ENCODE peak calls at places on chromosomes 13 and 19, in five cellular contexts. S is IMR-90, X is lower lobe of right lung, J is MG63, M is Peyer's patch. N is an unnamed sample. For H3K9me3, the result is how much of the 10 kb centered on the place peaks cover.

GRCh38 chr13:84870190-84870589 is 929.0 kb downstream of the SLITRK6 start:
- DNase-seq in M (no peak), S (no peak), J (no peak), X (no peak), N (peak)

GRCh38 chr13:114116734-114117133 is 15.7 kb downstream of the RASA3 start:
- DNase-seq in X (no peak), M (peak), S (no peak), J (no peak), N (no peak)

GRCh38 chr13:76677047-76677446 is 209.2 kb downstream of the KCTD12 start:
- DNase-seq in X (no peak), S (peak), J (no peak), M (no peak), N (peak)

GRCh38 chr13:88071371-88071770 is 400.2 kb downstream of the SLITRK5 start:
- DNase-seq in X (no peak), J (no peak), S (no peak), M (no peak), N (no peak)

GRCh38 chr19:51712461-51713081 is 11.2 kb downstream of the HAS1 start:
- DNase-seq in J (peak), S (peak), X (no peak), M (no peak), N (no peak)

GRCh38 chr19:56838930-56839664 is 1.4 kb downstream of the PEG3 start:
- DNase-seq in J (no peak), S (no peak), X (peak), M (peak), N (peak)

GRCh38 chr19:45774765-45775164 is 5.7 kb upstream of the SIX5 start:
- DNase-seq in M (no peak), J (no peak), S (no peak), X (no peak), N (no peak)

GRCh38 chr19:12789904-12790619 is 1.2 kb upstream of the JUNB start:
- DNase-seq in S (peak), M (peak), J (peak), X (peak), N (peak)

GRCh38 chr19:13054605-13055212 is 47.9 kb downstream of the LYL1 start:
- DNase-seq in S (no peak), M (no peak), J (peak), X (no peak), N (no peak)

GRCh38 chr13:100398360-100398759 is 190.2 kb downstream of the GGACT start:
- DNase-seq in J (no peak), S (no peak), M (no peak), X (no peak), N (no peak)

GRCh38 chr13:34250151-34250550 is 432.2 kb downstream of the RFC3 start:
- DNase-seq in X (no peak), S (no peak), M (no peak), J (no peak), N (no peak)

GRCh38 chr19:45035755-45036154 is 3.1 kb upstream of the CLASRP start:
- DNase-seq in X (no peak), J (no peak), S (no peak), M (no peak), N (no peak)

GRCh38 chr19:36097036-36097435 is 13.9 kb upstream of the OVOL3 start:
- DNase-seq in X (no peak), J (no peak), M (no peak), S (no peak), N (no peak)

GRCh38 chr19:29379257-29379986 is 146.4 kb upstream of the VSTM2B start:
- DNase-seq in S (no peak), J (no peak), M (peak), X (peak), N (no peak)

GRCh38 chr19:1079566-1080111 is 12.7 kb downstream of the ARHGAP45 start:
- DNase-seq in X (no peak), J (no peak), S (no peak), M (peak), N (no peak)

GRCh38 chr19:1469200-1469935 is 9.6 kb downstream of the C19orf25 start:
- DNase-seq in X (peak), S (no peak), M (no peak), J (peak), N (no peak)

GRCh38 chr19:662207-662961 is 630 bp downstream of the RNF126 start:
- DNase-seq in J (peak), X (peak), S (peak), M (peak), N (peak)

GRCh38 chr13:59874973-59875372 is 288.8 kb downstream of the DIAPH3 start:
- DNase-seq in S (no peak), M (no peak), J (no peak), X (no peak), N (no peak)

GRCh38 chr13:102138635-102139225 is 263.1 kb downstream of the FGF14 start:
- DNase-seq in S (peak), X (no peak), J (no peak), M (no peak), N (no peak)

GRCh38 chr13:97627566-97627965 is 193.6 kb downstream of the RAP2A start:
- DNase-seq in X (no peak), J (peak), S (peak), M (no peak), N (peak)

GRCh38 chr13:60753641-60754040 is 356.6 kb downstream of the TDRD3 start:
- DNase-seq in X (no peak), J (no peak), S (no peak), M (no peak), N (no peak)

GRCh38 chr19:38209671-38210457 is 14.2 kb downstream of the DPF1 start:
- DNase-seq in J (peak), S (peak), M (peak), X (peak), N (peak)
- H3K4me3 ChIP-seq in J (no peak), S (peak), M (peak), X (peak), N (peak)

GRCh38 chr19:14719162-14719561 is 29.3 kb downstream of the ZNF333 start:
- DNase-seq in M (no peak), J (no peak), S (no peak), X (no peak), N (no peak)

GRCh38 chr19:14722127-14722526 is 32.3 kb downstream of the ZNF333 start:
- DNase-seq in S (no peak), X (no peak), M (no peak), J (no peak), N (no peak)

GRCh38 chr19:14715841-14716240 is 26.0 kb downstream of the ZNF333 start:
- DNase-seq in M (no peak), J (no peak), S (no peak), X (no peak), N (no peak)

DNA sequence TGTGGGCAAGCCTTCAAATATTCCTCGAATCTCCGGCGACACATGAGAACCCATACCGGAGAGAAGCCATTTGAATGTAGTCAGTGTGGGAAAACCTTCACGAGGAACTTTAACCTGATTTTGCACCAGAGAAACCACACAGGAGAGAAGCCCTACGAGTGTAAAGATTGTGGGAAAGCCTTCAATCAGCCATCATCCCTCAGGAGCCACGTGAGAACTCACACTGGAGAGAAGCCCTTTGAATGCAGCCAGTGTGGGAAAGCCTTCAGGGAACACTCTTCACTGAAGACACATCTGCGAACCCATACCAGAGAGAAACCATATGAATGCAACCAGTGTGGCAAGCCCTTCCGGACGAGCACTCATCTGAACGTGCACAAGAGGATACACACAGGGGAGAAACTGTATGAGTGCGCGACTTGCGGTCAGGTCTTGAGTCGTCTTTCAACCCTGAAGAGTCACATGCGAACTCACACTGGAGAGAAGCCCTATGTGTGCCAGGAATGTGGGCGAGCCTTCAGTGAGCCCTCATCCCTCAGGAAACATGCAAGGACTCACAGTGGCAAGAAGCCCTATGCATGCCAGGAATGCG is 28.8 kb downstream of the ZNF333 start:
- DNase-seq in M (no peak), J (no peak), S (no peak), X (no peak), N (no peak)
- H3K9me3 ChIP-seq in M (under half), J (half or more), S (half or more), X (half or more), N (under half)

GRCh38 chr13:39559838-39560237 is 43.2 kb downstream of the LHFPL6 start:
- DNase-seq in M (no peak), J (no peak), X (no peak), S (no peak), N (no peak)

GRCh38 chr13:39561971-39562370 is 41.0 kb downstream of the LHFPL6 start:
- DNase-seq in S (no peak), X (no peak), J (no peak), M (no peak), N (no peak)

GRCh38 chr13:39567569-39567968 is 35.4 kb downstream of the LHFPL6 start:
- DNase-seq in X (no peak), J (no peak), S (no peak), M (no peak), N (peak)

GRCh38 chr13:39566216-39566869 is 36.6 kb downstream of the LHFPL6 start:
- DNase-seq in S (no peak), X (no peak), J (no peak), M (no peak), N (no peak)

DNA sequence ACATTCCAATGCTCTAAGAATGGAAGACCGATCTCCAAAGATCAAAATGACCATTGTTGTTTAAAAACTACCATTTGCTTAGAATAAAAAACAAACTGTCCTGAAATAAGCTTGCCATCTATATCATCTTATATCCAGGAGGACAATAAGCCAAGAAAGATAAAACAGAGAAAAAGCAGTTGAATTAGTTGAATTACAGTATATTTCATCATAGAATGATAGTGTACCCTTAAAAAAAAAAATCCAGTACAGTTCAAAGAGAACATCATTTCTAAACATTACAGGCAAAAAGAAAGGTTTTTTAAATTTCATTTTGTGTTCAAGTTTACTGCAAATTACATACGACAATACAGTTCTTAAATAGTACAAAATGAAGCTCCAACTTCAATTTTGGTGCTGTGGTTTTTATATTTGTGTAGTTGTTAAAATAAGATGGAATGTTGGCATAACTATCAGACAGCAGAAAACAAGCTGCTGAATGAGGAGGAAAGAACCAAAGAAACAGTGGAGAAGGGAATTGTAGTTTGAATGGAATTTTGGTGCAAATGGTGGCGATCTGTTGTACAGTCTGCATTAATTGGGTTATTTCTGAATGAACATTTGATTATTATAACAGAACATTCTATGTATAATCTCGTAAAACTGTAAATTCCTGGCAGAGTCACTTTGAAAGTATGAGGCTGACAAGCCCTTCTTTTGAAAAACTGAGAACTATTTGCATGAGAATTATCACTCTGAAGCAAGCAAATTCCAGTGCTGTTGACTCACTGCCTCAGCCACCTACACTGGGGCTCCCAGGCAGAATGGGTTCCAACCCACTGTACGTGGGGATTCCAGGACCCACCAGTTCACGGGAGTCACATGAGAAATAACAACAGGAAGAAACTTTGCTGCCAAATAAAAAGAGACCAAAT is 37.7 kb downstream of the LHFPL6 start:
- DNase-seq in S (peak), M (no peak), J (peak), X (no peak), N (peak)
- H3K4me3 ChIP-seq in S (peak), M (no peak), J (peak), X (no peak), N (peak)

GRCh38 chr19:6652214-6653094 is 17.5 kb downstream of the TNFSF14 start:
- DNase-seq in M (no peak), S (no peak), X (no peak), J (no peak), N (no peak)
- H3K9me3 ChIP-seq in M (under half), S (under half), X (under half), J (under half), N (under half)

DNA sequence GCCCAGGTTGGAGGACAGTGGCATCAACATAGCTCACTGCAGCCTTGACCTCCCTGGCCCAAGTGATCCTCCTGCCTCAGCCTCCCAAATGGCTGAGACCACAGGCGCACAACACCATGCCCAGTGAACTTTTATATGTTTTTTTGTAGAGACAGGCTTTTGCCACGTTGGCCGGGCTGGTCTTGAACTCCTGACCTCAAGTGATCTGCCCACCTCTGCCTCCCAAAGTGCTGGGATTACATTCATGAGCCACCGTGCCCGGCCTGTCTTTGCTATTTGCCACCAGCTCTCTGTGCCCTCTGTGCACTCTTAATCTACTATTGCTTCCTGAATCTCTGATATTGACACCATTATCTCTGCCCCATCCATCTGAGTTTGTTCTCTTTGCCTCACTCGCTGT is 34.3 kb upstream of the LRRC4B start:
- DNase-seq in M (no peak), J (no peak), X (no peak), S (no peak), N (no peak)
- H3K4me3 ChIP-seq in M (no peak), J (no peak), X (no peak), S (no peak), N (no peak)

GRCh38 chr13:63094069-63094468 is 1678.4 kb upstream of the PCDH20 start:
- DNase-seq in M (no peak), J (no peak), X (no peak), S (peak), N (no peak)

GRCh38 chr13:63088226-63088625 is 1672.6 kb upstream of the PCDH20 start:
- DNase-seq in M (no peak), J (no peak), S (peak), X (no peak), N (no peak)

GRCh38 chr13:63094717-63095116 is 1679.1 kb upstream of the PCDH20 start:
- DNase-seq in S (no peak), M (no peak), X (no peak), J (no peak), N (no peak)

DNA sequence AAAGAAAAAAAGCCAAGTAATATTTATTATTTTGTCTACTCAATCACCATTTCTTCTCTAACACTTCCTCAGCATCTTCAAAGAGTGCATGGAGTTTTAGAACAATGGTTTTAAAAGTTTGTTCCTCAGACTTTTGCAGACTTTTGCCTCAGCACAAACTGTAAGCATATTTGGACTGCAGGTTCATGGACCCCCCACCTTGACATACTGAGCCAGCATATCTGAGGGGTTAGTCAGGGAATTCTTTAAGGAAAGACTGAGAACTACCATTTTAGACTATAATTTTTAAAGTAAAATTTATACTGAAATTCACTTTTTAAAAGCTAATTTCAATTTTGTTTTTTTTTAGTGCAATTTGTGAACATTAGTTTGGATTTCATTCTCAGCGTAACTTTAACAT is 1676.8 kb upstream of the PCDH20 start:
- DNase-seq in J (no peak), S (peak), M (no peak), X (no peak), N (no peak)
- H3K9me3 ChIP-seq in J (under half), S (under half), M (under half), X (under half), N (under half)

DNA sequence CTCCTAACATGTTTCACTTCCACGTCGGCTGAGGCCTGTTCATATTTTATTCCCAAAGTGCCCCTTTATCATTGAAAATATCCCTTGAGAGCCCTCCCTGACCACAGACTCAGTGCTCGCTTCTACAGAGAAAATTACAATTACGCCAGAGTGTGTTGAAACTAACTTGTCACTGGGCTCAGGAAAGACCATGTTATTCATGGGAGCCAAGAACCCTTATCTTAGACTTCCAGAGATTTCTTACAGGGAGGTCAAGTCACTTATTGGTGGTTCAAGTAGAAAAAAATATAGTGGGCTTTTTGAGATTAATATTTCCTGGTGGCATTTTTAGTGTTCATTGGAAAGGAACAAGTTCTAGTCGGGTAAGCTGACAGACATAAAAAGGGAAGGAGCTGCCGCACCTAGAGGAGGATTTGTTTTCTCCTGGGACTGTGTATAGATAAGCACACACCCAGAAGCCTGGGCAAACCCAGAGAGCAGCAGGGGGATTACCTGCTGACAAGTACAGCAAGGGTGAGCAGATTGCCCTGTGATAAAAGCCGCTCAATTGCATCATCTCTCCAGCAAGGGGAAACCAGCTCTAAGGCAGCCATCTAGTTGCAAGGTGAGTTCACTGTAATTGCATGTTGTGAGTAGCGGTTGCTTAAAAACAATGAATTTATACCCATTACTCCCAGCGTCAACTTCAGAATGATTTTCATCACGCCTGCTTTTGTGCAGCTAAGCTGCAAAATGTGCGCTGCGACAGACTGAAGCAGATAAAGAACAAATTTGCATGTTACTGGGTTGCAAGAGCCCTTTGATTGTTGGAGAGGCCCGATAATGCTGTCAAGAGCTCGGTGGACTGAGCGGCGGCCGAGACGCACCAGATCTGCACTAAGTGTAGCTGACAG is 46.2 kb downstream of the DCT start:
- DNase-seq in J (no peak), S (no peak), X (no peak), M (no peak), N (no peak)
- H3K4me3 ChIP-seq in J (no peak), S (no peak), X (no peak), M (no peak), N (no peak)

GRCh38 chr13:57843555-57843954 is 212.0 kb downstream of the PCDH17 start:
- DNase-seq in J (no peak), S (no peak), M (no peak), X (no peak), N (no peak)

DNA sequence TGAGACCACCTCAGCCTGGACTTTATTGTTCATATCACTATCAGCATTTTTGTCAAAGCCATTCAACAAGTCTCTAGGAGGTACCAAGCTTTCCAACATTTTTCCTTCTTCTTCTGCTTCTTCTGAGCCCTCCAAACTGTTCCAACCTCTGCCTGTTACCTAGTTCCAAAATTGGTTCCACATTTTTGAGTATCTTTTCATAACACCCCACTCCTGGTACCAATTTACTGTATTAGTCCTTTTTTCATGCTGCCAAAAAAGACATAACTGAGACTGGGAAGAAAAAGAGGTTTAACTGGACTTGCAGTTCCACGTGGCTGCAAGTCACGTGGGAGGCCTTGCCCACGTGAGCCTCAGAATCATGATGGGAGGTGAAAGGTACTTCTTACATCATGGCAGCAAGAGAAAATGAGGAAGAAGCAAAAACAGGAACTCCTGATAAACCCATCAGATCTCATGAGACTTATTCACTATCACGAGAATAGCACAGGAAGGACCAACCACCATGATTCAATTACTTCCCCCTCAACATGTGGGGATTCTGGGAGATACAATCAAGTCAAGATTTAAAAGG is 215.1 kb downstream of the PCDH17 start:
- DNase-seq in J (no peak), X (no peak), M (no peak), S (no peak), N (no peak)
- H3K9me3 ChIP-seq in J (under half), X (under half), M (under half), S (under half), N (under half)

GRCh38 chr19:16327131-16327450 is 2.5 kb downstream of the KLF2 start:
- DNase-seq in J (no peak), S (no peak), M (no peak), X (no peak), N (no peak)
- H3K4me3 ChIP-seq in J (no peak), S (no peak), M (peak), X (peak), N (no peak)